ENCODE peak calls at places on chromosomes 3 and 15, in six cellular contexts. One of them, this sample, is unnamed.

GRCh38 chr3:55343486-55344357 is 143.4 kb downstream of the WNT5A start:
- DNase-seq in NCI-H1417 treated with DMSO at 0.1 percent for 48 hours: no peak
- DNase-seq in ureter: no peak
- DNase-seq in ACHN: no peak
- DNase-seq in dorsolateral prefrontal cortex: no peak
- DNase-seq in CD8-positive, alpha-beta T cell: no peak
- DNase-seq in this sample: no peak

GRCh38 chr3:126683506-126683905 is 20.5 kb upstream of the CHCHD6 start:
- DNase-seq in NCI-H1417 treated with DMSO at 0.1 percent for 48 hours: no peak
- DNase-seq in ureter: no peak
- DNase-seq in ACHN: no peak
- DNase-seq in dorsolateral prefrontal cortex: peak; percentile 10
- DNase-seq in CD8-positive, alpha-beta T cell: no peak
- DNase-seq in this sample: peak; percentile 41

GRCh38 chr15:39582286-39582976 is 1.6 kb downstream of the THBS1 start:
- DNase-seq in NCI-H1417 treated with DMSO at 0.1 percent for 48 hours: no peak
- DNase-seq in ureter: no peak
- DNase-seq in ACHN: peak; percentile 34
- DNase-seq in dorsolateral prefrontal cortex: no peak
- DNase-seq in CD8-positive, alpha-beta T cell: no peak
- DNase-seq in this sample: no peak

GRCh38 chr3:81270603-81271371 is 490.7 kb downstream of the GBE1 start:
- DNase-seq in NCI-H1417 treated with DMSO at 0.1 percent for 48 hours: no peak
- DNase-seq in ureter: no peak
- DNase-seq in ACHN: peak; percentile 80
- DNase-seq in dorsolateral prefrontal cortex: no peak
- DNase-seq in CD8-positive, alpha-beta T cell: no peak
- DNase-seq in this sample: no peak

GRCh38 chr3:72319202-72320095 is 528.8 kb downstream of the SHQ1 start:
- DNase-seq in NCI-H1417 treated with DMSO at 0.1 percent for 48 hours: no peak
- DNase-seq in ureter: no peak
- DNase-seq in ACHN: no peak
- DNase-seq in dorsolateral prefrontal cortex: no peak
- DNase-seq in CD8-positive, alpha-beta T cell: no peak
- DNase-seq in this sample: no peak

GRCh38 chr3:118641608-118642007 is 393.0 kb downstream of the IGSF11 start:
- DNase-seq in NCI-H1417 treated with DMSO at 0.1 percent for 48 hours: peak; percentile 67
- DNase-seq in ureter: no peak
- DNase-seq in ACHN: no peak
- DNase-seq in dorsolateral prefrontal cortex: peak; percentile 82
- DNase-seq in CD8-positive, alpha-beta T cell: no peak
- DNase-seq in this sample: no peak

GRCh38 chr3:53650424-53650823 is 156.0 kb downstream of the CACNA1D start:
- DNase-seq in NCI-H1417 treated with DMSO at 0.1 percent for 48 hours: no peak
- DNase-seq in ureter: no peak
- DNase-seq in ACHN: no peak
- DNase-seq in dorsolateral prefrontal cortex: no peak
- DNase-seq in CD8-positive, alpha-beta T cell: no peak
- DNase-seq in this sample: no peak

GRCh38 chr15:45702041-45702440 is 67.2 kb downstream of the SQOR start:
- DNase-seq in NCI-H1417 treated with DMSO at 0.1 percent for 48 hours: no peak
- DNase-seq in ureter: no peak
- DNase-seq in ACHN: no peak
- DNase-seq in dorsolateral prefrontal cortex: no peak
- DNase-seq in CD8-positive, alpha-beta T cell: no peak
- DNase-seq in this sample: no peak

GRCh38 chr3:10581251-10581650 is 75.9 kb upstream of the ATP2B2 start:
- DNase-seq in NCI-H1417 treated with DMSO at 0.1 percent for 48 hours: no peak
- DNase-seq in ureter: no peak
- DNase-seq in ACHN: no peak
- DNase-seq in dorsolateral prefrontal cortex: peak; percentile 46
- DNase-seq in CD8-positive, alpha-beta T cell: no peak
- DNase-seq in this sample: no peak

GRCh38 chr3:78873641-78874040 is 894.2 kb downstream of the ROBO1 start:
- DNase-seq in NCI-H1417 treated with DMSO at 0.1 percent for 48 hours: no peak
- DNase-seq in ureter: no peak
- DNase-seq in ACHN: peak; percentile 8
- DNase-seq in dorsolateral prefrontal cortex: no peak
- DNase-seq in CD8-positive, alpha-beta T cell: no peak
- DNase-seq in this sample: no peak

GRCh38 chr3:142808103-142808917 is 80.6 kb downstream of the PCOLCE2 start:
- DNase-seq in NCI-H1417 treated with DMSO at 0.1 percent for 48 hours: no peak
- DNase-seq in ureter: no peak
- DNase-seq in ACHN: peak; percentile 25
- DNase-seq in dorsolateral prefrontal cortex: no peak
- DNase-seq in CD8-positive, alpha-beta T cell: no peak
- DNase-seq in this sample: no peak

GRCh38 chr15:66188464-66188863 is 65.1 kb downstream of the MEGF11 start:
- DNase-seq in NCI-H1417 treated with DMSO at 0.1 percent for 48 hours: peak; percentile 31
- DNase-seq in ureter: no peak
- DNase-seq in ACHN: no peak
- DNase-seq in dorsolateral prefrontal cortex: no peak
- DNase-seq in CD8-positive, alpha-beta T cell: no peak
- DNase-seq in this sample: peak; percentile 31

GRCh38 chr3:134473868-134474546 is 11.8 kb downstream of the ANAPC13 start:
- DNase-seq in NCI-H1417 treated with DMSO at 0.1 percent for 48 hours: no peak
- DNase-seq in ureter: peak; percentile 85
- DNase-seq in ACHN: peak; percentile 80
- DNase-seq in dorsolateral prefrontal cortex: peak; percentile 90
- DNase-seq in CD8-positive, alpha-beta T cell: peak; percentile 83
- DNase-seq in this sample: peak; percentile 62

GRCh38 chr15:59830873-59831272 is 141.8 kb upstream of the BNIP2 start:
- DNase-seq in NCI-H1417 treated with DMSO at 0.1 percent for 48 hours: no peak
- DNase-seq in ureter: no peak
- DNase-seq in ACHN: no peak
- DNase-seq in dorsolateral prefrontal cortex: no peak
- DNase-seq in CD8-positive, alpha-beta T cell: no peak
- DNase-seq in this sample: no peak

GRCh38 chr15:85800460-85801123 is 5.9 kb upstream of the KLHL25 start:
- DNase-seq in NCI-H1417 treated with DMSO at 0.1 percent for 48 hours: peak; percentile 20
- DNase-seq in ureter: peak; percentile 66
- DNase-seq in ACHN: peak; percentile 73
- DNase-seq in dorsolateral prefrontal cortex: no peak
- DNase-seq in CD8-positive, alpha-beta T cell: no peak
- DNase-seq in this sample: peak; percentile 38

GRCh38 chr3:39350714-39351113 is 21.2 kb downstream of the CCR8 start:
- DNase-seq in NCI-H1417 treated with DMSO at 0.1 percent for 48 hours: no peak
- DNase-seq in ureter: no peak
- DNase-seq in ACHN: no peak
- DNase-seq in dorsolateral prefrontal cortex: no peak
- DNase-seq in CD8-positive, alpha-beta T cell: no peak
- DNase-seq in this sample: no peak

GRCh38 chr3:33438871-33439270 is 1.3 kb downstream of the UBP1 start:
- DNase-seq in NCI-H1417 treated with DMSO at 0.1 percent for 48 hours: no peak
- DNase-seq in ureter: no peak
- DNase-seq in ACHN: no peak
- DNase-seq in dorsolateral prefrontal cortex: no peak
- DNase-seq in CD8-positive, alpha-beta T cell: no peak
- DNase-seq in this sample: no peak

GRCh38 chr3:184289426-184289938 is 9.6 kb upstream of the PSMD2 start:
- DNase-seq in NCI-H1417 treated with DMSO at 0.1 percent for 48 hours: peak; percentile 6
- DNase-seq in ureter: no peak
- DNase-seq in ACHN: peak; percentile 53
- DNase-seq in dorsolateral prefrontal cortex: peak; percentile 23
- DNase-seq in CD8-positive, alpha-beta T cell: peak; percentile 61
- DNase-seq in this sample: no peak

GRCh38 chr3:184523825-184524615 is 37.6 kb upstream of the EPHB3 start:
- DNase-seq in NCI-H1417 treated with DMSO at 0.1 percent for 48 hours: no peak
- DNase-seq in ureter: no peak
- DNase-seq in ACHN: peak; percentile 30
- DNase-seq in dorsolateral prefrontal cortex: no peak
- DNase-seq in CD8-positive, alpha-beta T cell: no peak
- DNase-seq in this sample: no peak

GRCh38 chr3:193211173-193211572 is 29.8 kb upstream of the PLAAT1 start:
- DNase-seq in NCI-H1417 treated with DMSO at 0.1 percent for 48 hours: no peak
- DNase-seq in ureter: no peak
- DNase-seq in ACHN: no peak
- DNase-seq in dorsolateral prefrontal cortex: no peak
- DNase-seq in CD8-positive, alpha-beta T cell: no peak
- DNase-seq in this sample: no peak

GRCh38 chr3:27633224-27633545 is 88.9 kb downstream of the EOMES start:
- DNase-seq in NCI-H1417 treated with DMSO at 0.1 percent for 48 hours: no peak
- DNase-seq in ureter: no peak
- DNase-seq in ACHN: peak; percentile 55
- DNase-seq in dorsolateral prefrontal cortex: no peak
- DNase-seq in CD8-positive, alpha-beta T cell: peak; percentile 28
- DNase-seq in this sample: no peak

GRCh38 chr15:39936187-39936586 is 2.3 kb downstream of the EIF2AK4 start:
- DNase-seq in NCI-H1417 treated with DMSO at 0.1 percent for 48 hours: no peak
- DNase-seq in ureter: no peak
- DNase-seq in ACHN: peak; percentile 62
- DNase-seq in dorsolateral prefrontal cortex: no peak
- DNase-seq in CD8-positive, alpha-beta T cell: no peak
- DNase-seq in this sample: no peak

GRCh38 chr3:113129168-113129567 is 82.2 kb upstream of the BOC start:
- DNase-seq in NCI-H1417 treated with DMSO at 0.1 percent for 48 hours: no peak
- DNase-seq in ureter: no peak
- DNase-seq in ACHN: no peak
- DNase-seq in dorsolateral prefrontal cortex: no peak
- DNase-seq in CD8-positive, alpha-beta T cell: no peak
- DNase-seq in this sample: no peak

GRCh38 chr3:124785966-124786365 is 55.7 kb downstream of the UMPS start:
- DNase-seq in NCI-H1417 treated with DMSO at 0.1 percent for 48 hours: no peak
- DNase-seq in ureter: no peak
- DNase-seq in ACHN: no peak
- DNase-seq in dorsolateral prefrontal cortex: no peak
- DNase-seq in CD8-positive, alpha-beta T cell: no peak
- DNase-seq in this sample: no peak

GRCh38 chr3:61821823-61822251 is 260.5 kb downstream of the PTPRG start:
- DNase-seq in NCI-H1417 treated with DMSO at 0.1 percent for 48 hours: no peak
- DNase-seq in ureter: no peak
- DNase-seq in ACHN: no peak
- DNase-seq in dorsolateral prefrontal cortex: no peak
- DNase-seq in CD8-positive, alpha-beta T cell: no peak
- DNase-seq in this sample: no peak

GRCh38 chr3:94110854-94111253 is 48.0 kb downstream of the NSUN3 start:
- DNase-seq in NCI-H1417 treated with DMSO at 0.1 percent for 48 hours: no peak
- DNase-seq in ureter: no peak
- DNase-seq in ACHN: no peak
- DNase-seq in dorsolateral prefrontal cortex: no peak
- DNase-seq in CD8-positive, alpha-beta T cell: no peak
- DNase-seq in this sample: no peak

GRCh38 chr15:37220949-37221670 is 120.8 kb upstream of the MEIS2 start:
- DNase-seq in NCI-H1417 treated with DMSO at 0.1 percent for 48 hours: peak; percentile 88
- DNase-seq in ureter: no peak
- DNase-seq in ACHN: no peak
- DNase-seq in dorsolateral prefrontal cortex: no peak
- DNase-seq in CD8-positive, alpha-beta T cell: no peak
- DNase-seq in this sample: no peak

GRCh38 chr15:58355352-58355964 is 76.3 kb upstream of the LIPC start:
- DNase-seq in NCI-H1417 treated with DMSO at 0.1 percent for 48 hours: peak; percentile 31
- DNase-seq in ureter: no peak
- DNase-seq in ACHN: no peak
- DNase-seq in dorsolateral prefrontal cortex: no peak
- DNase-seq in CD8-positive, alpha-beta T cell: no peak
- DNase-seq in this sample: no peak

GRCh38 chr15:22863356-22863755 is 24.9 kb downstream of the NIPA2 start:
- DNase-seq in NCI-H1417 treated with DMSO at 0.1 percent for 48 hours: no peak
- DNase-seq in ureter: no peak
- DNase-seq in ACHN: no peak
- DNase-seq in dorsolateral prefrontal cortex: no peak
- DNase-seq in CD8-positive, alpha-beta T cell: no peak
- DNase-seq in this sample: no peak

GRCh38 chr3:52253314-52254260 is 8.0 kb downstream of the PPM1M start:
- DNase-seq in NCI-H1417 treated with DMSO at 0.1 percent for 48 hours: no peak
- DNase-seq in ureter: peak; percentile 56
- DNase-seq in ACHN: no peak
- DNase-seq in dorsolateral prefrontal cortex: peak; percentile 86
- DNase-seq in CD8-positive, alpha-beta T cell: peak; percentile 83
- DNase-seq in this sample: no peak

GRCh38 chr15:61374848-61375247 is 145.7 kb upstream of the RORA start:
- DNase-seq in NCI-H1417 treated with DMSO at 0.1 percent for 48 hours: no peak
- DNase-seq in ureter: no peak
- DNase-seq in ACHN: no peak
- DNase-seq in dorsolateral prefrontal cortex: no peak
- DNase-seq in CD8-positive, alpha-beta T cell: no peak
- DNase-seq in this sample: no peak

GRCh38 chr15:41597787-41598186 is 38.8 kb downstream of the TYRO3 start:
- DNase-seq in NCI-H1417 treated with DMSO at 0.1 percent for 48 hours: no peak
- DNase-seq in ureter: no peak
- DNase-seq in ACHN: no peak
- DNase-seq in dorsolateral prefrontal cortex: no peak
- DNase-seq in CD8-positive, alpha-beta T cell: no peak
- DNase-seq in this sample: no peak

GRCh38 chr3:149453140-149453805 is 21.2 kb upstream of the TM4SF4 start:
- DNase-seq in NCI-H1417 treated with DMSO at 0.1 percent for 48 hours: no peak
- DNase-seq in ureter: no peak
- DNase-seq in ACHN: no peak
- DNase-seq in dorsolateral prefrontal cortex: no peak
- DNase-seq in CD8-positive, alpha-beta T cell: no peak
- DNase-seq in this sample: no peak

GRCh38 chr3:57918123-57918837 is 89.9 kb upstream of the FLNB start:
- DNase-seq in NCI-H1417 treated with DMSO at 0.1 percent for 48 hours: no peak
- DNase-seq in ureter: no peak
- DNase-seq in ACHN: no peak
- DNase-seq in dorsolateral prefrontal cortex: no peak
- DNase-seq in CD8-positive, alpha-beta T cell: no peak
- DNase-seq in this sample: no peak

GRCh38 chr3:126191246-126191645 is 10.9 kb upstream of the ALDH1L1 start:
- DNase-seq in NCI-H1417 treated with DMSO at 0.1 percent for 48 hours: no peak
- DNase-seq in ureter: no peak
- DNase-seq in ACHN: no peak
- DNase-seq in dorsolateral prefrontal cortex: no peak
- DNase-seq in CD8-positive, alpha-beta T cell: no peak
- DNase-seq in this sample: no peak

GRCh38 chr15:70093070-70093469 is 4.6 kb downstream of the TLE3 start:
- DNase-seq in NCI-H1417 treated with DMSO at 0.1 percent for 48 hours: no peak
- DNase-seq in ureter: no peak
- DNase-seq in ACHN: no peak
- DNase-seq in dorsolateral prefrontal cortex: no peak
- DNase-seq in CD8-positive, alpha-beta T cell: no peak
- DNase-seq in this sample: no peak